ENCODE peak calls at places on chromosomes 7 and 10, in nine cellular contexts. D, C, V, K, I, Q, J, W and H are unnamed samples.

GRCh38 chr10:101879456-101880189 is 36.0 kb upstream of the KCNIP2 start:
- DNase-seq in D (no peak), C (no peak), V (peak), K (no peak), I (no peak), Q (no peak), J (no peak), W (peak), H (peak)

GRCh38 chr7:142445019-142445686 is 187.3 kb upstream of the PRSS58 start:
- DNase-seq in D (no peak), C (no peak), V (no peak), K (no peak), I (peak), Q (peak), J (no peak), W (no peak), H (no peak)

GRCh38 chr7:151865070-151865670 is 11.7 kb downstream of the PRKAG2 start:
- DNase-seq in D (no peak), C (no peak), V (no peak), K (no peak), I (no peak), Q (no peak), J (no peak), W (no peak), H (no peak)

GRCh38 chr7:34061175-34061574 is 155.8 kb downstream of the BMPER start:
- DNase-seq in D (peak), C (no peak), V (peak), K (no peak), I (no peak), Q (no peak), J (no peak), W (peak), H (peak)

GRCh38 chr7:98352621-98353020 is 48.3 kb downstream of the BAIAP2L1 start:
- DNase-seq in D (peak), C (no peak), V (peak), K (no peak), I (no peak), Q (no peak), J (peak), W (peak), H (peak)

GRCh38 chr7:121605297-121605640 is 209.2 kb upstream of the FAM3C start:
- DNase-seq in D (no peak), C (no peak), V (peak), K (no peak), I (no peak), Q (no peak), J (peak), W (peak), H (peak)

GRCh38 chr10:133350950-133351329 is 3.8 kb downstream of the PRAP1 start:
- DNase-seq in D (no peak), C (peak), V (no peak), K (no peak), I (no peak), Q (no peak), J (no peak), W (no peak), H (no peak)

GRCh38 chr7:150974468-150975391 is 3.4 kb downstream of the KCNH2 start:
- DNase-seq in D (peak), C (peak), V (no peak), K (peak), I (peak), Q (peak), J (peak), W (no peak), H (no peak)

GRCh38 chr7:157021071-157021891 is 10.8 kb upstream of the MNX1 start:
- DNase-seq in D (no peak), C (no peak), V (no peak), K (no peak), I (no peak), Q (peak), J (no peak), W (no peak), H (no peak)

DNA sequence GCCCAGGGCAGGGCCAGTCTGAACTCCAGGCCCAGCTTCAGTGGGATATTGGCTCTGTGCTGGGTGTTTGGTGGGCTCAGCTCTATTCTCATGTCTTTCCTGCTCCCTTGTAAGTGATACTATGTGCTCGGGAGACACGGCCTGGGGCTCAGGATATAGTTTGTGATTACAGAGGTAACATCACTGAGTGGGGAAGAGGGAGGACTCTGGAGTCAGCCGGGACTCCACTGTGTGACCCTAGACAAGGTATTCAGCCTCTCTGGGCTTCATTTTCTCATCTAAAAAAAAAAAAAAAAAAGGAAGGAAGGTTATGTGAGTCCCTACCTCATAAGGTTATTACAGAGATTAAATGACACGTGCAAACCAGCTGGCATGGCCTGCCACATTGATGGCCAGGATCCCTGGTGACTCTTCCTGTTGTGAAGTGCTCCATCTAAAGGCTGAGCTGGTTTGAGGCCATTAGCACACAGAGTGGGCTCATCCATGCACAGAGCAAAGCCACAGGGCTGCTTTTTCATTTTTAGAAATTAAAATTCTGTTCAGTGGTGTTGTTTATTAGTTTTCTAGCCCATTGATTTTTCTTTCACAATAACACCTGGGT is 15.7 kb downstream of the SLC13A4 start:
- DNase-seq in D (no peak), C (no peak), V (no peak), K (no peak), I (no peak), Q (no peak), J (no peak), W (no peak), H (no peak)
- TF ChIP-seq CTCF in D (no peak), C (no peak), V (no peak), K (no peak), I (no peak), Q (no peak), J (no peak), W (no peak), H (no peak)

DNA sequence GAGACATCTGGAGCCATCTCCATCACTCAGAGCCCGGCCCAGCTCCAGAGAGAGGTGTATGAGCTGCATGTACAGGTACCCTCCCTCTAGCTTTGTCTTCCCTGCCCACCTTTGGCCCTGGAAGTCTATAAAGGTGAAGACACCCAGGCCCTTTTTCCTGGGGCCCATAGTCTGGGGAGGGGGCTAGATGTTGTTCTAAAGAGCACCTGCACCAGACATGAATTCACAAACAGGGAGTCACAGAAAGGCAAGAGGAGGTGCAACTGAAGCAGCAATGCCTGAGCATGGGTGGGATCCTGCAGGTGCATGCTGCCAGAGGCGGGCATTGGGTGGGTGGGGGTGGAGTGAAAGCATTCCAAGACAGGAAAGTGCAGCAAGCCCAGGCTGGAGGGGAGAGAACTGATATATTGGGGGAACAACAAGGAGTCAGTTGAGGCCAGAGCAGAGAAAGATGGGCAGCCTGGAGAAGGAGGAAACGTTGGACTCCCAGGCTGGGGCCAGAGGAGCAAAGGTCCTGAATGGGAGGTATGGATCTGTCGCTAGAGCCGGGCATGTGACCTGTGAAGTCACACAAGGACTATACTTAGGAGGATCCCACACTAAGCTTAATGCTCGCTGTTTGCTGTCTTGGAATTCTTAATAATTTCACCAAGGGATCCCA is 11.6 kb downstream of the CDHR1 start:
- DNase-seq in D (no peak), C (no peak), V (no peak), K (no peak), I (no peak), Q (no peak), J (no peak), W (no peak), H (no peak)
- TF ChIP-seq CTCF in D (no peak), C (no peak), V (no peak), K (no peak), I (no peak), Q (peak), J (no peak), W (no peak), H (peak)

GRCh38 chr10:13099144-13099665 is 758 bp upstream of the OPTN start:
- DNase-seq in D (peak), C (peak), V (peak), K (peak), I (peak), Q (peak), J (peak), W (peak), H (peak)
- TF ChIP-seq CTCF in D (no peak), C (peak), V (peak), K (no peak), I (no peak), Q (no peak), J (peak), W (peak), H (no peak)

DNA sequence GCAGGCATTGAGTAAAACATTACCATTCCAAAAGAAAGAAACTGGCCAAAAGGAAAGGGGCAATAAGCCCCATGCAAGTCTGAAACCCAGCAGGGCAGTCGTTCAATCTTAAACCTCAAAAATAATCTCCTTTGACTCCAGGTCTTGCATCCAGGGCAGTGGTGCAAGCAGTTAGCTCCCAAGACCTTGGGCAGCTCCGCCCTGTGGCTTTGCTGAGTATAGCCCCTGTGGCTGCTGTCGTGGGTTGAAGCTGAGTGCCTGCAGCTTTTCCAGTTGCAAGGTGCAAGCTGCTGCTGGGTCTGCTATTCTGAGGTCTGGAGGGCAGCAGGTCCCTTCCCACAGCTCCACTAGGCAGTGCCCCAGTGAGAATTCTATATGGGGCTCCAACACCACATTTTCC is 580.1 kb upstream of the AUTS2 start:
- DNase-seq in D (no peak), C (no peak), V (no peak), K (no peak), I (peak), Q (no peak), J (no peak), W (no peak), H (no peak)
- TF ChIP-seq CTCF in D (no peak), C (peak), V (no peak), K (no peak), I (no peak), Q (no peak), J (no peak), W (peak), H (no peak)

GRCh38 chr7:11831727-11832495 is at the start of gene THSD7A:
- DNase-seq in D (peak), C (peak), V (peak), K (peak), I (peak), Q (peak), J (peak), W (peak), H (no peak)
- TF ChIP-seq CTCF in D (peak), C (no peak), V (no peak), K (no peak), I (no peak), Q (no peak), J (no peak), W (no peak), H (no peak)

GRCh38 chr7:83001362-83002040 is 161.2 kb downstream of the PCLO start:
- DNase-seq in D (no peak), C (no peak), V (no peak), K (no peak), I (no peak), Q (no peak), J (no peak), W (no peak), H (no peak)

GRCh38 chr7:83005410-83005809 is 157.3 kb downstream of the PCLO start:
- DNase-seq in D (no peak), C (no peak), V (peak), K (no peak), I (no peak), Q (no peak), J (peak), W (no peak), H (no peak)
- TF ChIP-seq CTCF in D (peak), C (no peak), V (peak), K (peak), I (peak), Q (peak), J (no peak), W (no peak), H (peak)

DNA sequence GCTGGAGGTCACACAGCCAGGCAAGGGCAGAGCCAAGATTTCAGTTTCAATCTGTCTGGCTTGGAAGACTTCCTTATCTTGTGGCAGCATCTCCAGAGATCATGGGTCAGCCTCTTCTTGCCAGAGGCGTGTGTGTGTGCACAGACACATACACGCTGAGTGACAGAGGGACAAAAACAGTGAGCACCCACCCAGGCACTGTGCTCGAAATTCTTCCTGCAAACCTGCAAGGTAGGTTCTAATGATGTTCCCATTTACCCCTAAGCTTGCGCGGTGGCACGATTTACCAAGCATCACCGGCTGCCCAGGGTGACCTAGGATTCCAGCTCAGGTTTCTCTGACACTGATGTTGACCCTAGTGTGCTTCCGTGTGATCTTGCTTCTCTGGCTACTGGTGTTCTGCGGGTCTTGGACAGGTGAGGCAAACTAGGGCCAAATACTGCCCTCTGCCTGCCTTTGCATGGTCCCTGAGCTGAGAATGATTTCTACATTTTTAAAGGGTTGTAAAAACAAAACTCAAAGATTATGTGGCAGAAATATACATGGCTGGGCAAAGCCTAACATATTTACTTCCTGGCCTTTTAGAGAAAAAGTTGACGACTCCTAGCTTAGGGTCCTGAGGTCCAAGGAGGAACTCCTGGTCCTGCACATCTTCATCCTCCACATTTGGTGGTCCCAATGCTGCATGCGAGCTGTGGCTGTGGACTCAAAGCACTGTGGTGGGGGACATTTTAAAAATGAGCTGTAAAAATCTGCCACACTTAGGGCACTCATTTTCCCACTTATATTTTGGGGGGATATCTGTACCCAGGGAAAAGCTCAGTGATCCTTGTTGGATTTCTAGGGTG is 268.5 kb downstream of the RPS24 start:
- DNase-seq in D (no peak), C (no peak), V (no peak), K (peak), I (no peak), Q (no peak), J (peak), W (no peak), H (no peak)
- TF ChIP-seq CTCF in D (peak), C (no peak), V (peak), K (no peak), I (no peak), Q (no peak), J (peak), W (peak), H (peak)